ENCODE peak calls at places on chromosomes 6 and 20, in eight cellular contexts. T is hypothalamus; P is nucleus accumbens; J is EH; I is occipital lobe; Z is activated T-helper 9 cell treated with anti-CD3 and anti-CD28 coated beads, Interleukin-2, amount 50 U/mL, for 16 hours; B is lung microvascular endothelial cell; U is fibroblast of lung. V is an unnamed sample.

GRCh38 chr6:148559848-148560433 is 186.9 kb upstream of the UST start:
- DNase-seq in T (peak), P (peak), J (peak), I (peak), Z (peak), B (peak), U (peak), V (peak)

GRCh38 chr6:157830354-157831017 is 7.4 kb downstream of the SNX9 start:
- DNase-seq in T (no peak), P (no peak), J (no peak), I (no peak), Z (no peak), B (no peak), U (no peak), V (no peak)

GRCh38 chr6:308768-309167 is 16.5 kb downstream of the DUSP22 start:
- DNase-seq in T (no peak), P (no peak), J (no peak), I (no peak), Z (no peak), B (no peak), U (no peak), V (no peak)

GRCh38 chr6:136773473-136773796 is 18.8 kb downstream of the MAP3K5 start:
- DNase-seq in T (no peak), P (no peak), J (no peak), I (no peak), Z (no peak), B (no peak), U (no peak), V (no peak)

GRCh38 chr20:50341880-50342637 is 151.4 kb downstream of the CEBPB start:
- DNase-seq in T (no peak), P (no peak), J (no peak), I (no peak), Z (no peak), B (no peak), U (no peak), V (no peak)

GRCh38 chr6:16049178-16049577 is 79.7 kb upstream of the MYLIP start:
- DNase-seq in T (no peak), P (no peak), J (peak), I (no peak), Z (no peak), B (no peak), U (no peak), V (no peak)

GRCh38 chr6:98039876-98040605 is 757.0 kb upstream of the MMS22L start:
- DNase-seq in T (peak), P (no peak), J (no peak), I (no peak), Z (no peak), B (peak), U (peak), V (no peak)

GRCh38 chr6:155710704-155711103 is 255.1 kb upstream of the NOX3 start:
- DNase-seq in T (no peak), P (no peak), J (no peak), I (no peak), Z (no peak), B (no peak), U (no peak), V (no peak)

GRCh38 chr6:142927904-142928303 is 17.1 kb downstream of the HIVEP2 start:
- DNase-seq in T (no peak), P (no peak), J (peak), I (no peak), Z (no peak), B (no peak), U (peak), V (peak)

GRCh38 chr6:17985934-17986655 is 1.3 kb downstream of the KIF13A start:
- DNase-seq in T (no peak), P (no peak), J (no peak), I (no peak), Z (no peak), B (no peak), U (no peak), V (no peak)

GRCh38 chr6:7691675-7692452 is 34.0 kb upstream of the BMP6 start:
- DNase-seq in T (no peak), P (peak), J (peak), I (no peak), Z (no peak), B (peak), U (no peak), V (no peak)

GRCh38 chr6:134938896-134939295 is 11.0 kb downstream of the ALDH8A1 start:
- DNase-seq in T (no peak), P (no peak), J (no peak), I (no peak), Z (peak), B (peak), U (no peak), V (peak)

GRCh38 chr6:107101661-107102413 is 13.5 kb downstream of the BEND3 start:
- DNase-seq in T (no peak), P (no peak), J (no peak), I (no peak), Z (no peak), B (no peak), U (no peak), V (peak)

GRCh38 chr6:111061493-111061892 is 25.8 kb upstream of the SLC16A10 start:
- DNase-seq in T (no peak), P (no peak), J (peak), I (no peak), Z (no peak), B (no peak), U (no peak), V (no peak)

GRCh38 chr20:15494841-15495240 is 1078.4 kb downstream of the KIF16B start:
- DNase-seq in T (no peak), P (no peak), J (no peak), I (no peak), Z (no peak), B (no peak), U (no peak), V (no peak)

GRCh38 chr6:135230702-135231468 is 49.8 kb downstream of the MYB start:
- DNase-seq in T (no peak), P (no peak), J (peak), I (no peak), Z (no peak), B (no peak), U (no peak), V (no peak)

GRCh38 chr20:1381753-1382591 is 10.9 kb downstream of the FKBP1A start:
- DNase-seq in T (no peak), P (no peak), J (no peak), I (no peak), Z (no peak), B (no peak), U (peak), V (no peak)

GRCh38 chr20:61583356-61583755 is 331.3 kb downstream of the CDH4 start:
- DNase-seq in T (no peak), P (no peak), J (no peak), I (no peak), Z (no peak), B (no peak), U (no peak), V (no peak)

GRCh38 chr20:54063998-54064676 is 6.3 kb downstream of the BCAS1 start:
- DNase-seq in T (no peak), P (no peak), J (no peak), I (no peak), Z (no peak), B (no peak), U (no peak), V (no peak)

GRCh38 chr6:135701426-135701825 is 150.1 kb upstream of the PDE7B start:
- DNase-seq in T (no peak), P (no peak), J (peak), I (no peak), Z (no peak), B (no peak), U (no peak), V (no peak)

GRCh38 chr6:7254980-7255825 is 57.8 kb downstream of the SSR1 start:
- DNase-seq in T (no peak), P (no peak), J (no peak), I (no peak), Z (no peak), B (peak), U (no peak), V (no peak)

GRCh38 chr6:46098678-46099077 is 31.1 kb upstream of the ENPP4 start:
- DNase-seq in T (peak), P (peak), J (no peak), I (peak), Z (no peak), B (no peak), U (no peak), V (no peak)

GRCh38 chr20:14445310-14445709 is 107.9 kb upstream of the FLRT3 start:
- DNase-seq in T (no peak), P (no peak), J (peak), I (no peak), Z (no peak), B (peak), U (peak), V (no peak)

GRCh38 chr20:32674362-32674789 is 635 bp upstream of the C20orf203 start:
- DNase-seq in T (no peak), P (no peak), J (peak), I (no peak), Z (peak), B (peak), U (peak), V (peak)

GRCh38 chr20:57156050-57156770 is 110.2 kb downstream of the BMP7 start:
- DNase-seq in T (no peak), P (no peak), J (no peak), I (no peak), Z (no peak), B (no peak), U (no peak), V (no peak)

GRCh38 chr20:50015993-50016770 is 33.4 kb downstream of the SNAI1 start:
- DNase-seq in T (no peak), P (no peak), J (no peak), I (no peak), Z (no peak), B (no peak), U (no peak), V (no peak)

GRCh38 chr6:165821754-165822153 is 158.7 kb upstream of the PDE10A start:
- DNase-seq in T (no peak), P (no peak), J (no peak), I (no peak), Z (no peak), B (no peak), U (no peak), V (no peak)

GRCh38 chr20:22719250-22719649 is 134.9 kb upstream of the FOXA2 start:
- DNase-seq in T (no peak), P (no peak), J (no peak), I (no peak), Z (no peak), B (peak), U (no peak), V (no peak)

GRCh38 chr6:6624269-6624668 is 35.7 kb downstream of the LY86 start:
- DNase-seq in T (no peak), P (no peak), J (no peak), I (no peak), Z (no peak), B (no peak), U (no peak), V (no peak)

GRCh38 chr6:37239950-37240713 is 17.4 kb upstream of the TBC1D22B start:
- DNase-seq in T (peak), P (peak), J (peak), I (peak), Z (peak), B (peak), U (peak), V (peak)

GRCh38 chr6:151240036-151240685 is 394 bp downstream of the AKAP12 start:
- DNase-seq in T (peak), P (peak), J (peak), I (peak), Z (no peak), B (peak), U (peak), V (no peak)

GRCh38 chr6:37125779-37126553 is 44.0 kb upstream of the PIM1 start:
- DNase-seq in T (no peak), P (no peak), J (no peak), I (no peak), Z (no peak), B (no peak), U (no peak), V (no peak)

GRCh38 chr6:16576391-16577368 is 184.6 kb downstream of the ATXN1 start:
- DNase-seq in T (no peak), P (no peak), J (no peak), I (no peak), Z (no peak), B (no peak), U (no peak), V (no peak)

GRCh38 chr6:102736941-102737368 is 1343.4 kb downstream of the GRIK2 start:
- DNase-seq in T (no peak), P (no peak), J (peak), I (no peak), Z (no peak), B (no peak), U (peak), V (no peak)

GRCh38 chr20:63860325-63861051 is 810 bp upstream of the ABHD16B start:
- DNase-seq in T (no peak), P (no peak), J (no peak), I (no peak), Z (no peak), B (no peak), U (no peak), V (no peak)

GRCh38 chr6:36848658-36849441 is 9.6 kb upstream of the CPNE5 start:
- DNase-seq in T (no peak), P (peak), J (peak), I (no peak), Z (no peak), B (no peak), U (no peak), V (no peak)